ENCODE peak calls at places on chromosomes 16 and 17, in nine cellular contexts. Z is adrenal gland, O is tibial artery, P is nephron progenitor cell, R is body of pancreas, M is cardiac fibroblast, X is Calu3, E is cardiac muscle cell, W is osteoblast. U is an unnamed sample.

GRCh38 chr17:15319461-15319860 is 21.9 kb downstream of the TEKT3 start:
- DNase-seq in Z (no peak), O (no peak), P (peak), R (no peak), M (no peak), X (no peak), E (no peak), W (no peak), U (no peak)

GRCh38 chr16:81928975-81929374 is 82.3 kb downstream of the SDR42E1 start:
- DNase-seq in Z (no peak), O (no peak), P (no peak), R (no peak), M (no peak), X (peak), E (no peak), W (no peak), U (no peak)

GRCh38 chr17:66508896-66509843 is 206.8 kb downstream of the PRKCA start:
- DNase-seq in Z (peak), O (no peak), P (no peak), R (peak), M (peak), X (peak), E (no peak), W (peak), U (no peak)

GRCh38 chr16:68696514-68696913 is 40.6 kb upstream of the CDH1 start:
- DNase-seq in Z (no peak), O (no peak), P (no peak), R (peak), M (no peak), X (no peak), E (no peak), W (no peak), U (no peak)

GRCh38 chr17:43914451-43914850 is 7.1 kb upstream of the MPP2 start:
- DNase-seq in Z (no peak), O (no peak), P (no peak), R (no peak), M (no peak), X (no peak), E (no peak), W (no peak), U (no peak)

GRCh38 chr17:1759529-1759928 is 2.3 kb upstream of the SERPINF1 start:
- DNase-seq in Z (no peak), O (no peak), P (no peak), R (no peak), M (no peak), X (no peak), E (no peak), W (peak), U (no peak)

GRCh38 chr17:68863091-68863652 is 92.0 kb downstream of the ABCA8 start:
- DNase-seq in Z (no peak), O (no peak), P (no peak), R (no peak), M (no peak), X (no peak), E (no peak), W (no peak), U (no peak)

GRCh38 chr16:84735846-84736586 is 36.2 kb downstream of the USP10 start:
- DNase-seq in Z (peak), O (no peak), P (no peak), R (peak), M (peak), X (peak), E (no peak), W (no peak), U (no peak)

GRCh38 chr16:31460582-31461002 is 1.3 kb downstream of the ARMC5 start:
- DNase-seq in Z (no peak), O (peak), P (no peak), R (peak), M (peak), X (no peak), E (no peak), W (peak), U (peak)

GRCh38 chr17:559699-560378 is 154.8 kb downstream of the VPS53 start:
- DNase-seq in Z (peak), O (peak), P (no peak), R (peak), M (peak), X (no peak), E (no peak), W (peak), U (no peak)

GRCh38 chr16:88922114-88922825 is 54.7 kb downstream of the CBFA2T3 start:
- DNase-seq in Z (peak), O (peak), P (no peak), R (peak), M (peak), X (peak), E (no peak), W (peak), U (no peak)

GRCh38 chr17:81350320-81350686 is 45.0 kb upstream of the BAHCC1 start:
- DNase-seq in Z (no peak), O (no peak), P (no peak), R (no peak), M (no peak), X (no peak), E (no peak), W (no peak), U (no peak)

GRCh38 chr16:53768593-53768992 is 64.6 kb downstream of the FTO start:
- DNase-seq in Z (no peak), O (no peak), P (no peak), R (no peak), M (peak), X (no peak), E (no peak), W (peak), U (no peak)

GRCh38 chr16:82083710-82084353 is 48.8 kb downstream of the HSD17B2 start:
- DNase-seq in Z (no peak), O (no peak), P (no peak), R (no peak), M (no peak), X (no peak), E (no peak), W (no peak), U (no peak)

GRCh38 chr17:47850692-47851573 is at the start of gene SP6:
- DNase-seq in Z (peak), O (no peak), P (peak), R (peak), M (peak), X (peak), E (peak), W (peak), U (peak)

GRCh38 chr16:27275394-27275793 is 6.8 kb upstream of the NSMCE1 start:
- DNase-seq in Z (no peak), O (no peak), P (no peak), R (no peak), M (no peak), X (no peak), E (no peak), W (no peak), U (no peak)

GRCh38 chr16:84648595-84649510 is 542 bp downstream of the KLHL36 start:
- DNase-seq in Z (peak), O (peak), P (peak), R (peak), M (peak), X (peak), E (peak), W (peak), U (no peak)

GRCh38 chr16:78099372-78100161 is at the start of gene WWOX:
- DNase-seq in Z (peak), O (peak), P (peak), R (peak), M (peak), X (peak), E (peak), W (peak), U (peak)

GRCh38 chr16:78097522-78097921 is 1.9 kb upstream of the WWOX start:
- DNase-seq in Z (no peak), O (no peak), P (no peak), R (no peak), M (no peak), X (no peak), E (no peak), W (no peak), U (no peak)

GRCh38 chr16:78098087-78098486 is 1.4 kb upstream of the WWOX start:
- DNase-seq in Z (no peak), O (no peak), P (no peak), R (no peak), M (no peak), X (no peak), E (no peak), W (no peak), U (no peak)

GRCh38 chr16:78100162-78100467 is 661 bp downstream of the WWOX start:
- DNase-seq in Z (no peak), O (no peak), P (no peak), R (no peak), M (no peak), X (no peak), E (no peak), W (no peak), U (no peak)

GRCh38 chr16:78098544-78099371 is 696 bp upstream of the WWOX start:
- DNase-seq in Z (no peak), O (no peak), P (no peak), R (no peak), M (no peak), X (no peak), E (no peak), W (no peak), U (no peak)
- TF ChIP-seq CTCF in Z (no peak), O (no peak), P (no peak), R (no peak), M (peak), X (no peak), E (no peak), W (no peak), U (no peak)

DNA sequence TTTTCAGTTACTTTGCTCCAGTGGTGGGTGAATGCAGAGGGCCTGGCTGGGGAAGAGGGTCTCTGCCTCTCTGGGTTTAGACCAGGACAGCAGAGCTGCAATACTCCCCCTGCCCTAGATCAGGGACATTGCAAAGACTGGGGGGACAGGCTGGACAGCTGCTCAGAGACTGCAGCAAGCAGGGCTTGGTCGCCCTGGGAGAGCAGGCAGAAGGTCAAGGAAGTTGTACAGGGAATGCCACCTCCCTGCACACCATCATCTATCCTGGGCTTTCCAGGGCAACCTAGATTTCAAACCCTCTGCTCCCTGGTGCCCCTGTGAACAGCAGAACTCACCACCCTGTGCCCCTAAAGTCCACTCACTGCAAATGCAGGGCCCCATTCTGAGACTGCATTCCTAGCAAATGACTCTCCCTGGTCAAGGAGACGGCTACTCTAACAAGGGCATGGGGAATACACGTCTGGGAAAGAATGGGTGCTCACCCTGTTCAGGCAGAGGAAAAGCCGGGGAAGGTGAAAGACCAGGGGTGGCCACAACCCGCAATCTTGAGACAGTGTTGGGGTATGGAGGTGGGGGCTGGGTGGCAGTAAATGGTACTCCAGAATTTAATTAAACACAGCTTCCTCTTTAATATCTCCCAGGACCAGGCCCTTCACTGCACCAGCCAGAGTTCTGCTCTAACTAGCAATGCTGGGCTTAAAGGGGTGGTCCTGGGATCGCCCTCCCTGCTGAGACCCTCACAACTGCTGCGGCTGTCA is 1.0 kb downstream of the KIFC3 start:
- DNase-seq in Z (peak), O (no peak), P (no peak), R (no peak), M (peak), X (peak), E (no peak), W (peak), U (no peak)
- TF ChIP-seq CTCF in Z (peak), O (no peak), P (no peak), R (no peak), M (no peak), X (peak), E (peak), W (peak), U (peak)

GRCh38 chr16:50386139-50386538 is 17.4 kb upstream of the BRD7 start:
- DNase-seq in Z (no peak), O (no peak), P (no peak), R (no peak), M (no peak), X (no peak), E (no peak), W (no peak), U (no peak)

GRCh38 chr16:50378417-50378816 is 9.6 kb upstream of the BRD7 start:
- DNase-seq in Z (no peak), O (no peak), P (no peak), R (no peak), M (no peak), X (no peak), E (no peak), W (no peak), U (no peak)

GRCh38 chr16:50376997-50377396 is 8.2 kb upstream of the BRD7 start:
- DNase-seq in Z (no peak), O (no peak), P (no peak), R (no peak), M (peak), X (no peak), E (no peak), W (no peak), U (no peak)

GRCh38 chr16:50384500-50385122 is 15.8 kb upstream of the BRD7 start:
- DNase-seq in Z (no peak), O (no peak), P (no peak), R (no peak), M (no peak), X (no peak), E (no peak), W (no peak), U (no peak)

DNA sequence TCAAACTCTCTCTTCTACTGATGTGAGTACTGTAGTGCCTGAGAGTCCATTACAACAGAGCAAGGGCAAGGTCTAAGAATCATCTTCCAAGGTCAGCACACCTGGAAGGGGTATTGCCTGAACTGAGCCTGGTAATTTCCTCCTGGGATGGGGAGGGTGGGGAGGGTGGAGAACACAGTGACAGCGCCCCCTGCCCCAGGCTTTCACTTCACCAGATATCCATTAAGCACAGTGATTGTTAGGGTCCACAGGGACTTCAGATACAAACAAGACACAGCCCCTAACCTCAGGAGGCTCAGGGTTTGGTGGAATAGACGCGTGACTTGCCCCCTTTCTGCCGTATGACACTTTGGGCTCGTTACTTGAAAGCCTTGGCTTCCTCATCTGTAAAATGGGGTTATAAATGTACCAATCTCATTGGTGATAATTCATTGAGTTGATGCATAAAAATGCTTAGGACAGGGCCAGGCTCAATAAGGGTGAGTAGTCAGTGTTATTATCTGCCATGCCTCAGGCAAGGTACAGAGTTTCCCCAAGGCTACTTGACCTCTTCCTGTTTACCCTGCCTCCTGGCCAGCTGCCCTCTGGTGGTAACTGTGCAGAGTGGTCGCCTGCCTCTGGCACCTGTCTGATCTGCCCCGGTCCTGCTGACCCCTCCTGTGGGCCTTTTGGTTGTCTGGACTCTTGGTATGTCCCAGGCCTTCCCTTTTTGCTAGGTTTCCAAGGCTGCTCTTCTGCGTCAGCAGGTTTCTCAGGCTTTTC is 13.1 kb upstream of the BRD7 start:
- DNase-seq in Z (no peak), O (no peak), P (no peak), R (no peak), M (no peak), X (peak), E (no peak), W (no peak), U (no peak)
- TF ChIP-seq CTCF in Z (no peak), O (no peak), P (no peak), R (no peak), M (peak), X (no peak), E (no peak), W (no peak), U (peak)

DNA sequence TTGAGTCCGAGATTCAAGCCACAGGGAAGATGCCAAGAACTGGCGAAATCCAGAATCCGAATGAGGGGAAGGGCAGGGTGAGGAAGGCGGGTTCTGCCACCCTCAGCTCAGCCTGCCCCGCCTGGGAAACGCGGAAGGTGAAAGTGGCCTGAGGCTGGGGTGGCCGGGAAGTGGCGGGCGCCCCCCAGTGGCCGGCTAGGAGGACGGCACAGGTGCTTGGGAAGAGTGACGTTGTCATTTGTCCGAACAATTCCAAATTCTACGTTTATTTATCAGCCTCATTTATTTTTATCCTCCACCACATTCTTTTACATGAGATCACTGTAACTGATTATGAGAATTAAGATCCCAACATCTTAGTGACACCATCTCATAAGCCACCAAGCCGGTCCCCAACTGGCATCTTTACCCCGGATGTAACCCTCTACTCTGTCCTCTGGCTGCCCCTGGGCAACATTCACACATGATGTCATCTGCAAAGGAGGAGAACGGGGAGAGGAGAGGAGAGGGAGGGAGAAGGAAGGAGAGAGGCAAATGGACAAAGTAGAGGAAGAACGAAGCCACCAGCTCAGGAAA is 21.3 kb downstream of the SRCIN1 start:
- DNase-seq in Z (peak), O (peak), P (peak), R (peak), M (peak), X (peak), E (peak), W (peak), U (no peak)
- TF ChIP-seq CTCF in Z (peak), O (peak), P (peak), R (peak), M (peak), X (peak), E (peak), W (peak), U (peak)

GRCh38 chr16:8588703-8589292 is 1.5 kb downstream of the TMEM114 start:
- DNase-seq in Z (no peak), O (no peak), P (no peak), R (no peak), M (no peak), X (no peak), E (no peak), W (no peak), U (no peak)

GRCh38 chr16:8591451-8591850 is 1.1 kb upstream of the TMEM114 start:
- DNase-seq in Z (no peak), O (no peak), P (no peak), R (no peak), M (no peak), X (no peak), E (no peak), W (no peak), U (no peak)

GRCh38 chr16:8590161-8590688 is at the start of gene TMEM114:
- DNase-seq in Z (no peak), O (no peak), P (peak), R (no peak), M (no peak), X (no peak), E (no peak), W (no peak), U (no peak)

GRCh38 chr16:8590811-8591210 is 500 bp upstream of the TMEM114 start:
- DNase-seq in Z (no peak), O (no peak), P (no peak), R (no peak), M (no peak), X (no peak), E (no peak), W (no peak), U (no peak)

DNA sequence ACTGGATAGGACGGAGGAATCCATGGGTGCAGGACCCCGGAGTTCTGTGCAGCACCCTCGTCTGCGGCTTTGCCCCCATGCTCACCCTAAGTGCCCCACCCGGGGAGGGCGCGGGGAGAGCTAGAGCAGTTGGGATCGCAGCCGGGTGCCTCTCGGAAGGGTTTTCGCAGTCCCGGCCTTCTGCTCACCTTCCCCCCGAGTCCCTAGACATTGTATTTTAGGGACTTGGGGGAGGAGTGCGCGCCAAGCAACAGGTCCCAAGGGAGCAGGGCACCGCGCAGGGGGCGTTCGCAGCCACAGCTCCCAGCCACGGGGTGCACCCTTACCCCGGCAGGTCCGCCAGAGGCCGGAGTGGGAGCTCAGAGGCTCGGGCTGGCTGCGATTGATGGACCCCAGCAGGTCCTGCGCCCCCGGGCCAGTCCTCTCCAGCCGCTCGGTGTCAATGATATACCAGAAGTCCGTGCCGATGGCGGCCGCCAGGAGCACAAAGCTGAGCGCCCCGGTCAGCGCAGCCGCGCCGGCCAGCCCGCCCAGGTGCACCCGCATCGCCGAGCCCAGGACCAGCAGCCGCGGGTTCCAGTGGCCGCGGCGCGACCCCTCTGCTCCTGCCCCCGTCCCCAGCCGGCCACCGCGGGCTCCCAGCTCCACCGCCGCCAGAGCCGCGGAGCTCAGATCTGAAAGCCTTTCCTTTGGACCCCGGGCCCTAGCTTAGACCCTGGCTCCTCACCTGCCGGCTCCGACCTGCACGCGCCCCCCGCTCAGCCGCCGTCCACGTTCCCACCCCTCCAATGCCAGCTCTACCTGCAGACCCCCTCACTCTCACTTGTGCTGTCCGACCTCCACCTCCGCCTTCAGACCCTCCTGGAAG is 784 bp downstream of the TMEM114 start:
- DNase-seq in Z (no peak), O (no peak), P (peak), R (peak), M (no peak), X (no peak), E (peak), W (no peak), U (no peak)
- TF ChIP-seq CTCF in Z (no peak), O (no peak), P (no peak), R (peak), M (no peak), X (no peak), E (no peak), W (no peak), U (no peak)

U was measured in chondrocyte.